ENCODE peak calls at places on chromosomes 16 and 17, in five cellular contexts. G is stimulated activated naive CD4-positive, alpha-beta T cell; X is cortex of kidney; I is lung microvascular endothelial cell; T is amniotic stem cell. O is an unnamed sample.
A peak's percentile ranks its signal among the peaks of the same experiment; 100 is the strongest.

GRCh38 chr17:2375406-2375805 is 25.5 kb downstream of the MNT start:
- DNase-seq in G (no peak), X (no peak), I (no peak), T (no peak), O (no peak)

GRCh38 chr16:23355106-23355670 is 53.1 kb downstream of the SCNN1B start:
- DNase-seq in G (no peak), X (no peak), I (no peak), T (no peak), O (no peak)

GRCh38 chr16:27566417-27566816 is 16.5 kb downstream of the KATNIP start:
- DNase-seq in G (no peak), X (no peak), I (no peak), T (no peak), O (no peak)

GRCh38 chr17:38912221-38912813 is 13.1 kb upstream of the LASP1NB start:
- DNase-seq in G (no peak), X (no peak), I (no peak), T (no peak), O (no peak)

GRCh38 chr17:4043862-4044261 is 79.6 kb upstream of the ATP2A3 start:
- DNase-seq in G (peak; percentile 20), X (no peak), I (no peak), T (no peak), O (peak; percentile 71)

GRCh38 chr17:76968707-76969597 is 100.7 kb downstream of the MGAT5B start:
- DNase-seq in G (peak; percentile 47), X (no peak), I (no peak), T (no peak), O (peak; percentile 71)

GRCh38 chr17:57107498-57108101 is 22.6 kb downstream of the AKAP1 start:
- DNase-seq in G (no peak), X (no peak), I (no peak), T (no peak), O (no peak)

GRCh38 chr17:42441717-42442565 is 16.7 kb upstream of the ATP6V0A1 start:
- DNase-seq in G (no peak), X (no peak), I (peak; percentile 17), T (no peak), O (no peak)

GRCh38 chr17:74921769-74922168 is 1.3 kb downstream of the USH1G start:
- DNase-seq in G (no peak), X (no peak), I (no peak), T (no peak), O (no peak)

GRCh38 chr17:47305302-47305923 is 18.3 kb upstream of the EFCAB13 start:
- DNase-seq in G (no peak), X (no peak), I (peak; percentile 93), T (peak; percentile 48), O (no peak)

GRCh38 chr17:7573324-7574080 is 5.9 kb upstream of the CD68 start:
- DNase-seq in G (peak; percentile 93), X (no peak), I (peak; percentile 95), T (no peak), O (peak; percentile 96)

GRCh38 chr16:71569621-71570020 is 7.3 kb downstream of the TAT start:
- DNase-seq in G (no peak), X (no peak), I (no peak), T (no peak), O (no peak)

GRCh38 chr17:82502207-82502606 is 17.3 kb upstream of the FOXK2 start:
- DNase-seq in G (no peak), X (no peak), I (no peak), T (no peak), O (no peak)

GRCh38 chr17:2198917-2199316 is 104.7 kb downstream of the SMG6 start:
- DNase-seq in G (no peak), X (no peak), I (no peak), T (no peak), O (no peak)

GRCh38 chr16:55212791-55213190 is 111.2 kb upstream of the IRX6 start:
- DNase-seq in G (no peak), X (no peak), I (no peak), T (no peak), O (no peak)

GRCh38 chr16:81945665-81946064 is 65.6 kb downstream of the SDR42E1 start:
- DNase-seq in G (no peak), X (no peak), I (no peak), T (no peak), O (no peak)

GRCh38 chr17:69800870-69801269 is 274.2 kb upstream of the KCNJ16 start:
- DNase-seq in G (no peak), X (no peak), I (no peak), T (no peak), O (no peak)

GRCh38 chr16:47774661-47775060 is 313.5 kb downstream of the PHKB start:
- DNase-seq in G (no peak), X (no peak), I (peak; percentile 29), T (no peak), O (no peak)

GRCh38 chr16:88459366-88460055 is 6.4 kb downstream of the ZFPM1 start:
- DNase-seq in G (no peak), X (no peak), I (no peak), T (no peak), O (no peak)

GRCh38 chr16:66842765-66843164 is 1.4 kb upstream of the CA7 start:
- DNase-seq in G (no peak), X (no peak), I (no peak), T (no peak), O (peak; percentile 34)

GRCh38 chr16:88616320-88616719 is 22.1 kb upstream of the IL17C start:
- DNase-seq in G (no peak), X (no peak), I (no peak), T (no peak), O (no peak)

GRCh38 chr17:11182430-11182829 is 58.6 kb upstream of the SHISA6 start:
- DNase-seq in G (no peak), X (no peak), I (no peak), T (no peak), O (no peak)

GRCh38 chr16:52561910-52562741 is 15.2 kb upstream of the TOX3 start:
- DNase-seq in G (no peak), X (no peak), I (no peak), T (no peak), O (no peak)

GRCh38 chr16:12260647-12261262 is 284.2 kb downstream of the SNX29 start:
- DNase-seq in G (no peak), X (no peak), I (peak; percentile 37), T (no peak), O (no peak)

GRCh38 chr17:76027159-76027839 is at the start of gene EVPL:
- DNase-seq in G (no peak), X (no peak), I (no peak), T (no peak), O (no peak)

GRCh38 chr17:83129676-83130075 is 50.3 kb downstream of the METRNL start:
- DNase-seq in G (no peak), X (no peak), I (no peak), T (no peak), O (no peak)

GRCh38 chr17:36602030-36602737 is 801 bp downstream of the MRM1 start:
- DNase-seq in G (no peak), X (no peak), I (peak; percentile 20), T (no peak), O (no peak)